ENCODE peak calls at places on chromosomes 12 and 14, in five cellular contexts. A, Y, E, X and V are unnamed samples.

GRCh38 chr12:94561943-94562411 is 88.4 kb downstream of the TMCC3 start:
- DNase-seq in A (no peak), Y (no peak), E (no peak), X (no peak), V (no peak)

GRCh38 chr12:89353188-89353822 is 1.0 kb upstream of the DUSP6 start:
- DNase-seq in A (no peak), Y (peak), E (no peak), X (no peak), V (peak)

GRCh38 chr12:99087278-99087677 is 442.2 kb downstream of the APAF1 start:
- DNase-seq in A (no peak), Y (no peak), E (no peak), X (no peak), V (no peak)

GRCh38 chr14:96245710-96246534 is 10.1 kb upstream of the BDKRB1 start:
- DNase-seq in A (no peak), Y (no peak), E (no peak), X (no peak), V (no peak)

GRCh38 chr12:107992870-107993451 is 136.1 kb upstream of the WSCD2 start:
- DNase-seq in A (no peak), Y (no peak), E (no peak), X (no peak), V (peak)

GRCh38 chr14:71597289-71597920 is 334.8 kb upstream of the RGS6 start:
- DNase-seq in A (no peak), Y (no peak), E (no peak), X (no peak), V (no peak)

GRCh38 chr12:39103552-39104165 is 198.3 kb upstream of the CPNE8 start:
- DNase-seq in A (no peak), Y (no peak), E (no peak), X (no peak), V (peak)

GRCh38 chr12:20212658-20213387 is 155.5 kb upstream of the PDE3A start:
- DNase-seq in A (no peak), Y (peak), E (no peak), X (no peak), V (no peak)

GRCh38 chr12:78192979-78193378 is 362.3 kb downstream of the NAV3 start:
- DNase-seq in A (no peak), Y (no peak), E (no peak), X (no peak), V (no peak)

GRCh38 chr14:95431199-95432145 is 85.0 kb downstream of the SYNE3 start:
- DNase-seq in A (no peak), Y (no peak), E (no peak), X (no peak), V (peak)

GRCh38 chr14:65945333-65945732 is 532.8 kb downstream of the FUT8 start:
- DNase-seq in A (no peak), Y (no peak), E (no peak), X (no peak), V (no peak)

GRCh38 chr12:28782812-28783211 is 366.3 kb upstream of the FAR2 start:
- DNase-seq in A (no peak), Y (no peak), E (no peak), X (no peak), V (no peak)